ENCODE peak calls at places on chromosomes 12 and 14, in nine cellular contexts. P is uterus, O is lung, V is SK-N-SH, H is H9, D is stomach, B is ovary, A is tibial artery, F is colonic mucosa. Z is an unnamed sample.
A peak's percentile ranks its signal among the peaks of the same experiment; 100 is the strongest.

GRCh38 chr14:24418492-24418873 is 11.0 kb downstream of the CBLN3 start:
- DNase-seq in F (peak; percentile 63), O (no peak), D (peak; percentile 89), B (peak; percentile 42), V (no peak), P (no peak), A (no peak), H (no peak), Z (no peak)

GRCh38 chr12:117365072-117365616 is 3.7 kb upstream of the NOS1 start:
- DNase-seq in F (no peak), B (no peak), O (no peak), H (no peak), D (no peak), V (peak; percentile 85), P (no peak), A (no peak), Z (no peak)

GRCh38 chr14:98466807-98467206 is 805.2 kb downstream of the BCL11B start:
- DNase-seq in V (no peak), F (no peak), D (no peak), H (no peak), O (no peak), P (no peak), A (no peak), B (no peak), Z (no peak)

GRCh38 chr12:39144613-39145061 is 239.2 kb upstream of the CPNE8 start:
- DNase-seq in V (peak; percentile 14), F (no peak), A (no peak), D (no peak), B (no peak), O (no peak), H (peak; percentile 60), P (no peak), Z (no peak)

GRCh38 chr14:63134801-63135200 is 69.4 kb upstream of the RHOJ start:
- DNase-seq in D (no peak), O (no peak), F (no peak), B (no peak), P (no peak), H (no peak), V (peak; percentile 30), A (no peak), Z (no peak)

GRCh38 chr14:58243790-58244555 is 670 bp upstream of the PSMA3 start:
- DNase-seq in V (no peak), O (peak; percentile 39), H (no peak), F (no peak), A (no peak), B (no peak), P (no peak), D (no peak), Z (no peak)

GRCh38 chr14:65332141-65332871 is 80.2 kb upstream of the FUT8 start:
- DNase-seq in F (no peak), H (no peak), D (no peak), B (no peak), A (no peak), O (no peak), V (no peak), P (no peak), Z (no peak)

GRCh38 chr12:879641-880040 is 69.9 kb downstream of the RAD52 start:
- DNase-seq in D (no peak), V (no peak), A (no peak), O (no peak), H (no peak), B (no peak), F (no peak), P (no peak), Z (no peak)

DNA sequence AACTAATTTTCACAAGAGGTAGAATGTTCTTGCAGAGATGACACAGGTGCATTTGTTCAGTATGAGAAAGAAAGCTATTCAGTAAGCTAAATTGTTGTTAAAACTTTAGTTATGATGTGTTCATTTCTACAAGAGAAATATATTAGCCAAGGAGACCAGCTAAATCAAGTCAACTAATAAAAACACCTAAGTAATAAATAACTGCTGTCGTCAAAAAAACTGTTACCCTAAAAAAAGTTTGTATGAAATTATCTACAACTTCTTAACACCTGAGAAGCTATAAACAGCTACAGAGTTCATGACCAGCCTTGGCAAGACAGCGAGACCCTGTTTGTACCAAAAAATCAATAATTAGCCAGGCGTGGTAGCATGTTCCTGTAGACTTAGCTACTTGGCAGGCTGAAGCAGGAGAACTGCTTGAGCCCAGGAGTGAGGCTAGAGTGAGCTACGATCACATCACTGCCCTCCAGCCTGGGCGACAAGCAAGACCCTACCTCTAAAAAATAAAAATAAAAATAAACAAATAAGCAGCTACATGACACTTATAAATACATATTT is 67.6 kb upstream of the AP4S1 start:
- DNase-seq in V (no peak), O (no peak), D (no peak), B (no peak), P (no peak), F (no peak), A (no peak), H (no peak), Z (no peak)
- TF ChIP-seq CTCF in V (no peak), O (no peak), D (no peak), B (no peak), P (no peak), F (no peak), A (no peak), H (no peak), Z (no peak)

GRCh38 chr12:98440165-98440581 is 75.2 kb upstream of the TMPO start:
- DNase-seq in B (peak; percentile 69), D (peak; percentile 35), H (no peak), P (peak; percentile 80), V (no peak), O (peak; percentile 74), F (peak; percentile 42), A (peak; percentile 86), Z (peak; percentile 53)
- H3K27ac ChIP-seq in B (no peak overlapping the region), D (no peak overlapping the region), H (no peak overlapping the region), P (peak overlapping the region; percentile 20), V (no peak overlapping the region), O (no peak overlapping the region), F (no peak overlapping the region), A (no peak overlapping the region), Z (no peak overlapping the region)

GRCh38 chr14:22391908-22392307 is 197.1 kb downstream of the DAD1 start:
- DNase-seq in A (peak; percentile 40), F (peak; percentile 57), V (peak; percentile 34), H (peak; percentile 69), O (peak; percentile 74), D (peak; percentile 74), B (peak; percentile 31), P (peak; percentile 72), Z (no peak)
- TF ChIP-seq CTCF in A (peak; percentile 70), F (peak; percentile 39), V (peak; percentile 71), H (peak; percentile 81), O (peak; percentile 48), D (peak; percentile 61), B (no peak), P (peak; percentile 69), Z (peak; percentile 69)

GRCh38 chr12:125280482-125281377 is 215.5 kb downstream of the AACS start:
- DNase-seq in D (no peak), B (no peak), H (peak; percentile 97), O (no peak), V (no peak), A (no peak), P (no peak), F (no peak), Z (no peak)
- H3K27ac ChIP-seq in D (no peak overlapping the region), B (no peak overlapping the region), H (no peak overlapping the region), O (no peak overlapping the region), V (no peak overlapping the region), A (no peak overlapping the region), P (no peak overlapping the region), F (no peak overlapping the region), Z (no peak overlapping the region)

GRCh38 chr14:77058082-77058481 is 29.6 kb upstream of the IRF2BPL start:
- DNase-seq in A (no peak), H (no peak), D (no peak), F (no peak), V (no peak), P (no peak), B (no peak), O (no peak), Z (no peak)

GRCh38 chr14:77062261-77062660 is 33.8 kb upstream of the IRF2BPL start:
- DNase-seq in B (no peak), H (no peak), O (no peak), A (no peak), F (no peak), P (no peak), V (no peak), D (no peak), Z (no peak)

GRCh38 chr14:77058785-77059184 is 30.3 kb upstream of the IRF2BPL start:
- DNase-seq in D (no peak), F (no peak), O (no peak), A (no peak), B (no peak), P (no peak), H (no peak), V (no peak), Z (no peak)

GRCh38 chr14:77061630-77062029 is 33.1 kb upstream of the IRF2BPL start:
- DNase-seq in V (no peak), F (no peak), P (no peak), O (no peak), H (no peak), B (no peak), A (no peak), D (no peak), Z (no peak)

GRCh38 chr14:77059276-77059934 is 30.9 kb upstream of the IRF2BPL start:
- DNase-seq in H (peak; percentile 86), F (no peak), O (no peak), P (peak; percentile 49), D (peak; percentile 56), A (no peak), V (no peak), B (no peak), Z (peak; percentile 67)
- TF ChIP-seq CTCF in H (peak; percentile 53), F (no peak), O (peak; percentile 28), P (no peak), D (peak; percentile 20), A (no peak), V (peak; percentile 23), B (no peak), Z (no peak)

DNA sequence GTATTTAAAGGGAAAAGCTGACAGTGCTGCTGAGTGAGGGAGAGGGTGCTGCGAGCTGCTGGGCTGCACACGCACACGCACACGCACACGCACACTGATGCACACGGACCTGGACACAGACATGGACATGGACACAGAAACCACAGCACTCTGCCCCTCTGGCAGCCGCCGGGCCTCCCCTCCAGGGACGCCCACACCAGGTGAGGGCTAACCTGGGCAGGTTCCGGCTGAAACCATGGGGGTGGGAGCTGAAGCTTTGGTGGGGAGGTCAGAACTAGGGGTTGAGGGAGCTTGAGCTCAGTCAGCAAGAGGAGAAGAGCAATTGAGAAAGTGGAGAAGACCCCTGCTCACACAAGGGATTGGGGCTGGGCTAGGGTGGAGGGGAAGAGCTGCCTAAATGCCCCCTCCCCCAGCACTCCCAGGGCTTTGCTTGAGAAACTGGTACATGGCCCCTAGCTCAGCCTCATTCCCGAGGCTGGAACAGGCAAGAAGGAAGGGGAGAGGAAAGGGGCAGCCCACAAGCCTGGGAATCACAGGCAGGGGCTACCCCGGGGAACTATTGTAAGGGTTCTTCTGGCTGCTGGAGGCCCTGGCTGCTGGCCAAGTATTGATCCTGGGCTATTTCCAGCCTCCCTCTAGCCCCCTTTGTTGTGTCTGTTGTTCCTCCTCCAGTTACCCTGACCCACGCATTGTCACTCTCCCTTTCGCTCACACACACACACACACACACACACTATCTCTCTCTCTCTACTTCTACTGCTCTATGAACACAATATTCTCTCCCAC is at the start of gene REM2:
- DNase-seq in B (no peak), D (no peak), P (no peak), H (peak; percentile 44), A (no peak), O (no peak), F (no peak), V (peak; percentile 51), Z (no peak)
- H3K27ac ChIP-seq in B (no peak within 1 kb of the TSS), D (peak within 1 kb of the TSS; percentile 29), P (no peak within 1 kb of the TSS), H (no peak within 1 kb of the TSS), A (no peak within 1 kb of the TSS), O (no peak within 1 kb of the TSS), F (no peak within 1 kb of the TSS), V (no peak within 1 kb of the TSS), Z (no peak within 1 kb of the TSS)

Z was measured in dorsolateral prefrontal cortex.